ENCODE peak calls at places on chromosome 22, in four cellular contexts. I is K562, P is GM12878, K is IMR-90. L is an unnamed sample.

GRCh38 chr22:24093855-24094254 is 82.8 kb downstream of the CABIN1 start:
- DNase-seq in I (peak), P (no peak), K (no peak), L (peak)

GRCh38 chr22:50473088-50473487 is 1.7 kb downstream of the SBF1 start:
- DNase-seq in I (no peak), P (no peak), K (no peak), L (peak)

GRCh38 chr22:27835446-27835845 is 33.9 kb upstream of the MN1 start:
- DNase-seq in I (no peak), P (no peak), K (peak), L (no peak)

GRCh38 chr22:19996694-19997384 is 19.8 kb downstream of the ARVCF start:
- DNase-seq in I (no peak), P (no peak), K (no peak), L (no peak)

GRCh38 chr22:48711031-48711431 is 1116.6 kb downstream of the BRD1 start:
- DNase-seq in I (no peak), P (no peak), K (no peak), L (no peak)

GRCh38 chr22:37160037-37160436 is 10.3 kb upstream of the IL2RB start:
- DNase-seq in I (no peak), P (no peak), K (no peak), L (no peak)

GRCh38 chr22:26432619-26433311 is 3.7 kb downstream of the ASPHD2 start:
- DNase-seq in I (no peak), P (peak), K (no peak), L (no peak)

GRCh38 chr22:36934940-36935610 is 21.6 kb downstream of the CSF2RB start:
- DNase-seq in I (no peak), P (no peak), K (no peak), L (no peak)

GRCh38 chr22:24207264-24208011 is 26.2 kb downstream of the SUSD2 start:
- DNase-seq in I (no peak), P (no peak), K (no peak), L (no peak)

GRCh38 chr22:49634006-49634772 is 193.5 kb downstream of the BRD1 start:
- DNase-seq in I (no peak), P (no peak), K (no peak), L (no peak)

GRCh38 chr22:23212061-23213030 is 32.0 kb downstream of the BCR start:
- DNase-seq in I (peak), P (no peak), K (no peak), L (no peak)

GRCh38 chr22:48749555-48750227 is 1078.0 kb downstream of the BRD1 start:
- DNase-seq in I (no peak), P (no peak), K (no peak), L (no peak)

GRCh38 chr22:49569286-49570031 is 258.2 kb downstream of the BRD1 start:
- DNase-seq in I (no peak), P (no peak), K (no peak), L (no peak)

GRCh38 chr22:17431179-17431578 is 61.9 kb downstream of the CECR2 start:
- DNase-seq in I (no peak), P (no peak), K (no peak), L (no peak)

GRCh38 chr22:48644108-48644507 is 1183.6 kb downstream of the BRD1 start:
- DNase-seq in I (no peak), P (no peak), K (no peak), L (peak)

GRCh38 chr22:39947488-39948216 is 12.5 kb upstream of the TMA7B start:
- DNase-seq in I (peak), P (no peak), K (no peak), L (no peak)

GRCh38 chr22:34437140-34437539 is 516.9 kb upstream of the LARGE1 start:
- DNase-seq in I (no peak), P (no peak), K (no peak), L (no peak)

GRCh38 chr22:17939579-17939978 is 84.8 kb downstream of the MICAL3 start:
- DNase-seq in I (no peak), P (no peak), K (no peak), L (no peak)

GRCh38 chr22:36608987-36609386 is 80.0 kb upstream of the EIF3D start:
- DNase-seq in I (no peak), P (no peak), K (no peak), L (no peak)

GRCh38 chr22:27336151-27337090 is 465.1 kb downstream of the MN1 start:
- DNase-seq in I (no peak), P (no peak), K (no peak), L (no peak)

GRCh38 chr22:23849009-23850006 is 8.4 kb upstream of the SLC2A11 start:
- DNase-seq in I (peak), P (no peak), K (peak), L (peak)

GRCh38 chr22:20486229-20486628 is 9.4 kb downstream of the KLHL22 start:
- DNase-seq in I (no peak), P (no peak), K (no peak), L (no peak)

GRCh38 chr22:41947181-41948080 is 479 bp upstream of the CENPM start:
- DNase-seq in I (no peak), P (no peak), K (no peak), L (no peak)
- TF ChIP-seq CTCF in I (no peak), P (no peak), K (no peak), L (no peak)

GRCh38 chr22:31176923-31177322 is 16.9 kb downstream of the RNF185 start:
- DNase-seq in I (no peak), P (no peak), K (no peak), L (no peak)

GRCh38 chr22:31173386-31174145 is 13.6 kb downstream of the RNF185 start:
- DNase-seq in I (no peak), P (no peak), K (peak), L (peak)

DNA sequence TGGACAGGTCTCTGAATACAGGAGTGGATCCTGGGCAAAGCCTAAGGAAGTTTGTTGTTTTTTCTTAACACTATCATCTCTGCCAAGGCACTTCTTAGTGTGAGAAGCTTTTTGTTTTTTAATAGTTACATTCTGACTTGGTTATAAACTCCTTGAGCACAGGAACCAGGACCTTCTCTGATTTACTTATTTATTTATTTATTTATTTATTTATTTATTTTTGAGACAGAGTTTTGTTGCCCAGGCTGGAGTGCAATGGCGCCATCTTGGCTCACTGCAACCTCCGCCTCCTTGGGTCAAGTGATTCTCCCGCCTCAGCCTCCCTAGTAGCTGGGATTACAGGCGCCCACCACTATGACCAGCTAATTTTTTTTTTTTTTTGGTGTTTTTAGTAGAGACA is 11.0 kb downstream of the RNF185 start:
- DNase-seq in I (no peak), P (no peak), K (no peak), L (no peak)
- TF ChIP-seq ELK1 in I (no peak), P (no peak), K (no peak), L (no peak)

DNA sequence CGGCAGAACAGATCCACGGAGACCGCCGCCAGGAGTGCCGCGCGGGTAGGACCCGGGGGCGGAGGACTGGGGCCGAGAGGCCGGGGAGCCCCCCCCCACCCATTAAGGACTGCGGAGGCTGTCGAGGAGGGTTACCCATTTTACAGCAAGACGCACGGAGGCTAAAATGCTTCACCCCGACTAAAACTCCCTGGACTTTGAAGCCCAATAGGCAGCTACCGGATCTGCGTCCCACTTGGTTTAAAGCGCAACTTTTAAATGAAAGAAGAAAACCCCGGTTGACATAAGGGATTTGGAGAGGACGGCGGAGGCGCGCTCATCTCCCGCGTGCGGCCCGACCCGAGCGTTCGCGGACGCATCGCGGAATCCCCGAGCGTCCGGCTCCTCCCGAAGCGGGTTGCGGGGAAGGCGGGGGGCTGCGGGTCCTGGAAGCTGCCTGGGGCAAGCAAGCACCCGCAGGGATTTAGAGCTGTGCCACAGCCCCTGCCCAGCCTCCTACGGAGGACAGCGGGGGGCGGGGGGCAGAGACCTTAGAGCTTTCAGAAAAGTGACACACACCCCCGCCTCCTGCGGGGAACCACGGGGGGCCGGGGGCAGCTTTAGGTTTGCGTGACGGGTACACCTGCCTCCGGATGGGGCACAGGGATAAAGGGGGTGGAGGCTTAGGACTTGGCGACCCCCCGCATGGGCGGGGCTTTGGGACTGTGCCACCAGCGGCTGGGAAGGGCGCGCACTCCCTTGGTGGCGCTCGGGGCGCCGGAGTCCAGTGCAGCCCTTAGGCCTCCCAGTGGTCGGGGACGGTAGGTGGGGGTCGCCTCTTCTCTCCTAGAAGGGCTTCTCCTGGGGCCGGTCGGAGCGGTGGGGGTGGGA is 761 bp upstream of the CELSR1 start:
- DNase-seq in I (no peak), P (no peak), K (peak), L (peak)
- TF ChIP-seq CTCF in I (no peak), P (no peak), K (no peak), L (peak)

GRCh38 chr22:43528601-43529360 is 117.0 kb downstream of the MPPED1 start:
- DNase-seq in I (no peak), P (no peak), K (no peak), L (no peak)
- TF ChIP-seq ELK1 in I (no peak), P (no peak), K (no peak), L (no peak)

DNA sequence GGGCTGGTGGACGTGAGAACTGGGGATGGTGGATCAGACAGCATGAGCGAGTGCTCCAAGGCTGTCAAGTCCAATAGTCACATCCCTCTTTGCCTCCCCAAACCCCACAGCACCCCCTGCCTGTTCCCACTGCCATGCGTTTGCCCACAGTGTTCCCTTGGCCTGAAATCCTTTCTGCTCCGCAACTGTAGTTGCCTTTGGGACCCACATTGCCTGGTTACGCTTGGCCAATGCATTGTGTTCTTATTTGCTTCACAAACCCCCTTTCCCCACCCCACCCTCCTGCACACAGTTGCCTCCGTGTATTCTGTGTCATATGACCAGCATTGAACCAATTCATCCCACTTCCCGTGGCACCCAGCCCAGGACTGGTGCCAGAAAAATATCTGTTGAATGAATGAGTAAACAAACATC is 2.1 kb upstream of the KIAA0930 start:
- DNase-seq in I (no peak), P (no peak), K (no peak), L (peak)
- TF ChIP-seq CTCF in I (peak), P (peak), K (peak), L (no peak)

DNA sequence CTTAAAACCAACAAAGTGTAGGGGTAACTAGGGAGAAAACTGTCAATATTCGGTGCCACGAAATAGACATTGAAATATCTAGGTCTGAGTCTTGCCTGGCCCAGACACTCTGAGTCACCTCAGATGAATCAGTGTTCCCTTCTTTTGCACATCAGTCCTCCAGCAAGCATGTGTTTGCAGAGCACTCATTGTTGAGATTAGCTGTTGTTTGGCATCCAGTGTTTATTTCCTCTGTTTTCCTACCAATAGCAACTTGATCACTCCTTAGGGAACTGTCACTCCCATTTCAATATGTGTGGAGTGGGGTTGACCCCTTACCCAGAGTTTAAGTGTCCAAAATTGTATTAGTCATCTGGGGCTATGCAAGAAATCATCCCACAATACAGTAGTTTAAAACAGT is 4.7 kb upstream of the ASCC2 start:
- DNase-seq in I (no peak), P (no peak), K (peak), L (peak)
- TF ChIP-seq ELK1 in I (no peak), P (no peak), K (no peak), L (no peak)

DNA sequence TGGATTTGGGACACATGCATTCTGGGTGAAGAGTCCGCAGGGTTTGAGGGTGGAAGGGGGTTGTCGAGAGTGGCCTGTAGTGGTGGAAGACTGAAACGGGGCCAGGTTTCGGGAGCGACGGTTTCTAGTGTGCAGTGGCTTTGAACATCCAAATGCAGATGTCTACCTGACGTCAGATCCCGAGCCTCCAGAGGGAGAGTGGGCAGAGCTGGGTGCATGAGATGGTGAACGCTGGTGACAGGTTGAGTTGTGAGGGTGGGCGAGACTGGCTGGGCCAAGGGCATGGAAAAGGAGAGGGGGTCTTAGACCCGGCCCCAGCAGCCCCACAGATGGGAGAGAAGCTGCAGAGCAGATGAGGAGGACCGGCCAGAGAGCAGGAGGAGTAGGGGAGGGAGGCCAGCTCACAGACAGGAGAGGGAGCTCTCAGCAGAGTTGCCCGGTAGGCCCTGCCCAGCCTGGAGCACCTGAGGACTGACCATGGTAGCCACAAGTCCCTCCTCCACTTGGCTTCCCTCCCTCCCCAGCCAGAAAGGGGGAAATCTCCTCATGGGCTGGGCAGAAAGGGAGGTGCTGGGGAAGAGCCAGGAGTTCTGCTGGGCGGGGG is 14.2 kb downstream of the KCNJ4 start:
- DNase-seq in I (no peak), P (no peak), K (no peak), L (no peak)
- TF ChIP-seq CTCF in I (peak), P (no peak), K (no peak), L (no peak)

GRCh38 chr22:35575116-35575748 is 34.6 kb downstream of the RASD2 start:
- DNase-seq in I (peak), P (no peak), K (no peak), L (no peak)
- TF ChIP-seq ELK1 in I (no peak), P (no peak), K (no peak), L (no peak)